ENCODE peak calls at places on chromosomes 12 and 14, in seven cellular contexts. One of them, this sample, is unnamed.
A peak's percentile ranks its signal among the peaks of the same experiment; 100 is the strongest.

GRCh38 chr12:111410229-111411186 is 4.8 kb downstream of the SH2B3 start:
- DNase-seq in NCI-H510A treated with DMSO at 0.1 percent for 48 hours: no peak
- DNase-seq in activated CD4-positive, alpha-beta T cell treated with anti-CD3 and anti-CD28 coated beads, Interleukin-2, amount 10 ng/mL, durations not matched to agents 24 days and 14 days: no peak
- DNase-seq in GM10248: no peak
- DNase-seq in astrocyte of the hippocampus: peak; percentile 66
- DNase-seq in activated naive CD8-positive, alpha-beta T cell treated with anti-CD3 and anti-CD28 coated beads for 36 hours: no peak
- DNase-seq in fibroblast of lung: peak; percentile 35
- DNase-seq in this sample: peak; percentile 58

GRCh38 chr12:103848917-103849491 is 8.0 kb upstream of the NT5DC3 start:
- DNase-seq in NCI-H510A treated with DMSO at 0.1 percent for 48 hours: no peak
- DNase-seq in activated CD4-positive, alpha-beta T cell treated with anti-CD3 and anti-CD28 coated beads, Interleukin-2, amount 10 ng/mL, durations not matched to agents 24 days and 14 days: no peak
- DNase-seq in GM10248: no peak
- DNase-seq in astrocyte of the hippocampus: no peak
- DNase-seq in activated naive CD8-positive, alpha-beta T cell treated with anti-CD3 and anti-CD28 coated beads for 36 hours: no peak
- DNase-seq in fibroblast of lung: no peak
- DNase-seq in this sample: peak; percentile 16

GRCh38 chr14:36268957-36269734 is 51.3 kb downstream of the MBIP start:
- DNase-seq in NCI-H510A treated with DMSO at 0.1 percent for 48 hours: peak; percentile 99
- DNase-seq in activated CD4-positive, alpha-beta T cell treated with anti-CD3 and anti-CD28 coated beads, Interleukin-2, amount 10 ng/mL, durations not matched to agents 24 days and 14 days: no peak
- DNase-seq in GM10248: no peak
- DNase-seq in astrocyte of the hippocampus: no peak
- DNase-seq in activated naive CD8-positive, alpha-beta T cell treated with anti-CD3 and anti-CD28 coated beads for 36 hours: no peak
- DNase-seq in fibroblast of lung: no peak
- DNase-seq in this sample: no peak

GRCh38 chr14:104738375-104739019 is 14.4 kb upstream of the SIVA1 start:
- DNase-seq in NCI-H510A treated with DMSO at 0.1 percent for 48 hours: no peak
- DNase-seq in activated CD4-positive, alpha-beta T cell treated with anti-CD3 and anti-CD28 coated beads, Interleukin-2, amount 10 ng/mL, durations not matched to agents 24 days and 14 days: no peak
- DNase-seq in GM10248: no peak
- DNase-seq in astrocyte of the hippocampus: no peak
- DNase-seq in activated naive CD8-positive, alpha-beta T cell treated with anti-CD3 and anti-CD28 coated beads for 36 hours: no peak
- DNase-seq in fibroblast of lung: no peak
- DNase-seq in this sample: no peak

GRCh38 chr12:51533799-51534198 is 57.2 kb upstream of the SCN8A start:
- DNase-seq in NCI-H510A treated with DMSO at 0.1 percent for 48 hours: no peak
- DNase-seq in activated CD4-positive, alpha-beta T cell treated with anti-CD3 and anti-CD28 coated beads, Interleukin-2, amount 10 ng/mL, durations not matched to agents 24 days and 14 days: no peak
- DNase-seq in GM10248: no peak
- DNase-seq in astrocyte of the hippocampus: peak; percentile 36
- DNase-seq in activated naive CD8-positive, alpha-beta T cell treated with anti-CD3 and anti-CD28 coated beads for 36 hours: no peak
- DNase-seq in fibroblast of lung: peak; percentile 36
- DNase-seq in this sample: peak; percentile 37

GRCh38 chr12:78245111-78245510 is 414.4 kb downstream of the NAV3 start:
- DNase-seq in NCI-H510A treated with DMSO at 0.1 percent for 48 hours: no peak
- DNase-seq in activated CD4-positive, alpha-beta T cell treated with anti-CD3 and anti-CD28 coated beads, Interleukin-2, amount 10 ng/mL, durations not matched to agents 24 days and 14 days: no peak
- DNase-seq in GM10248: no peak
- DNase-seq in astrocyte of the hippocampus: no peak
- DNase-seq in activated naive CD8-positive, alpha-beta T cell treated with anti-CD3 and anti-CD28 coated beads for 36 hours: no peak
- DNase-seq in fibroblast of lung: no peak
- DNase-seq in this sample: no peak

GRCh38 chr14:52351561-52352491 is 37.7 kb downstream of the PTGER2 start:
- DNase-seq in NCI-H510A treated with DMSO at 0.1 percent for 48 hours: no peak
- DNase-seq in activated CD4-positive, alpha-beta T cell treated with anti-CD3 and anti-CD28 coated beads, Interleukin-2, amount 10 ng/mL, durations not matched to agents 24 days and 14 days: peak; percentile 93
- DNase-seq in GM10248: no peak
- DNase-seq in astrocyte of the hippocampus: no peak
- DNase-seq in activated naive CD8-positive, alpha-beta T cell treated with anti-CD3 and anti-CD28 coated beads for 36 hours: peak; percentile 53
- DNase-seq in fibroblast of lung: peak; percentile 75
- DNase-seq in this sample: peak; percentile 87

GRCh38 chr12:131211279-131211938 is 257.7 kb downstream of the ADGRD1 start:
- DNase-seq in NCI-H510A treated with DMSO at 0.1 percent for 48 hours: no peak
- DNase-seq in activated CD4-positive, alpha-beta T cell treated with anti-CD3 and anti-CD28 coated beads, Interleukin-2, amount 10 ng/mL, durations not matched to agents 24 days and 14 days: no peak
- DNase-seq in GM10248: no peak
- DNase-seq in astrocyte of the hippocampus: no peak
- DNase-seq in activated naive CD8-positive, alpha-beta T cell treated with anti-CD3 and anti-CD28 coated beads for 36 hours: no peak
- DNase-seq in fibroblast of lung: no peak
- DNase-seq in this sample: no peak

GRCh38 chr12:1488908-1489381 is 105.4 kb downstream of the FBXL14 start:
- DNase-seq in NCI-H510A treated with DMSO at 0.1 percent for 48 hours: no peak
- DNase-seq in activated CD4-positive, alpha-beta T cell treated with anti-CD3 and anti-CD28 coated beads, Interleukin-2, amount 10 ng/mL, durations not matched to agents 24 days and 14 days: peak; percentile 68
- DNase-seq in GM10248: no peak
- DNase-seq in astrocyte of the hippocampus: peak; percentile 47
- DNase-seq in activated naive CD8-positive, alpha-beta T cell treated with anti-CD3 and anti-CD28 coated beads for 36 hours: no peak
- DNase-seq in fibroblast of lung: peak; percentile 40
- DNase-seq in this sample: no peak

GRCh38 chr12:40993158-40993557 is 195.0 kb upstream of the PDZRN4 start:
- DNase-seq in NCI-H510A treated with DMSO at 0.1 percent for 48 hours: no peak
- DNase-seq in activated CD4-positive, alpha-beta T cell treated with anti-CD3 and anti-CD28 coated beads, Interleukin-2, amount 10 ng/mL, durations not matched to agents 24 days and 14 days: no peak
- DNase-seq in GM10248: no peak
- DNase-seq in astrocyte of the hippocampus: no peak
- DNase-seq in activated naive CD8-positive, alpha-beta T cell treated with anti-CD3 and anti-CD28 coated beads for 36 hours: no peak
- DNase-seq in fibroblast of lung: no peak
- DNase-seq in this sample: no peak

GRCh38 chr12:18443768-18444437 is 182.6 kb downstream of the PIK3C2G start:
- DNase-seq in NCI-H510A treated with DMSO at 0.1 percent for 48 hours: peak; percentile 47
- DNase-seq in activated CD4-positive, alpha-beta T cell treated with anti-CD3 and anti-CD28 coated beads, Interleukin-2, amount 10 ng/mL, durations not matched to agents 24 days and 14 days: no peak
- DNase-seq in GM10248: no peak
- DNase-seq in astrocyte of the hippocampus: peak; percentile 47
- DNase-seq in activated naive CD8-positive, alpha-beta T cell treated with anti-CD3 and anti-CD28 coated beads for 36 hours: no peak
- DNase-seq in fibroblast of lung: no peak
- DNase-seq in this sample: no peak

GRCh38 chr12:25957898-25958253 is 606 bp upstream of the RASSF8 start:
- DNase-seq in NCI-H510A treated with DMSO at 0.1 percent for 48 hours: no peak
- DNase-seq in activated CD4-positive, alpha-beta T cell treated with anti-CD3 and anti-CD28 coated beads, Interleukin-2, amount 10 ng/mL, durations not matched to agents 24 days and 14 days: peak; percentile 55
- DNase-seq in GM10248: no peak
- DNase-seq in astrocyte of the hippocampus: no peak
- DNase-seq in activated naive CD8-positive, alpha-beta T cell treated with anti-CD3 and anti-CD28 coated beads for 36 hours: no peak
- DNase-seq in fibroblast of lung: peak; percentile 75
- DNase-seq in this sample: peak; percentile 93

GRCh38 chr12:13964666-13965065 is 16.7 kb downstream of the GRIN2B start:
- DNase-seq in NCI-H510A treated with DMSO at 0.1 percent for 48 hours: no peak
- DNase-seq in activated CD4-positive, alpha-beta T cell treated with anti-CD3 and anti-CD28 coated beads, Interleukin-2, amount 10 ng/mL, durations not matched to agents 24 days and 14 days: no peak
- DNase-seq in GM10248: no peak
- DNase-seq in astrocyte of the hippocampus: no peak
- DNase-seq in activated naive CD8-positive, alpha-beta T cell treated with anti-CD3 and anti-CD28 coated beads for 36 hours: no peak
- DNase-seq in fibroblast of lung: no peak
- DNase-seq in this sample: no peak

GRCh38 chr12:103817791-103818190 is 23.2 kb downstream of the NT5DC3 start:
- DNase-seq in NCI-H510A treated with DMSO at 0.1 percent for 48 hours: no peak
- DNase-seq in activated CD4-positive, alpha-beta T cell treated with anti-CD3 and anti-CD28 coated beads, Interleukin-2, amount 10 ng/mL, durations not matched to agents 24 days and 14 days: no peak
- DNase-seq in GM10248: no peak
- DNase-seq in astrocyte of the hippocampus: no peak
- DNase-seq in activated naive CD8-positive, alpha-beta T cell treated with anti-CD3 and anti-CD28 coated beads for 36 hours: no peak
- DNase-seq in fibroblast of lung: no peak
- DNase-seq in this sample: no peak

GRCh38 chr14:94423465-94424056 is 29.0 kb downstream of the SERPINA11 start:
- DNase-seq in NCI-H510A treated with DMSO at 0.1 percent for 48 hours: no peak
- DNase-seq in activated CD4-positive, alpha-beta T cell treated with anti-CD3 and anti-CD28 coated beads, Interleukin-2, amount 10 ng/mL, durations not matched to agents 24 days and 14 days: peak; percentile 81
- DNase-seq in GM10248: peak; percentile 52
- DNase-seq in astrocyte of the hippocampus: peak; percentile 74
- DNase-seq in activated naive CD8-positive, alpha-beta T cell treated with anti-CD3 and anti-CD28 coated beads for 36 hours: peak; percentile 20
- DNase-seq in fibroblast of lung: peak; percentile 60
- DNase-seq in this sample: peak; percentile 67

GRCh38 chr14:72433511-72433910 is 460.4 kb downstream of the DPF3 start:
- DNase-seq in NCI-H510A treated with DMSO at 0.1 percent for 48 hours: no peak
- DNase-seq in activated CD4-positive, alpha-beta T cell treated with anti-CD3 and anti-CD28 coated beads, Interleukin-2, amount 10 ng/mL, durations not matched to agents 24 days and 14 days: no peak
- DNase-seq in GM10248: no peak
- DNase-seq in astrocyte of the hippocampus: peak; percentile 66
- DNase-seq in activated naive CD8-positive, alpha-beta T cell treated with anti-CD3 and anti-CD28 coated beads for 36 hours: no peak
- DNase-seq in fibroblast of lung: peak; percentile 34
- DNase-seq in this sample: peak; percentile 52

GRCh38 chr14:54796961-54797360 is 105.7 kb downstream of the GCH1 start:
- DNase-seq in NCI-H510A treated with DMSO at 0.1 percent for 48 hours: no peak
- DNase-seq in activated CD4-positive, alpha-beta T cell treated with anti-CD3 and anti-CD28 coated beads, Interleukin-2, amount 10 ng/mL, durations not matched to agents 24 days and 14 days: no peak
- DNase-seq in GM10248: no peak
- DNase-seq in astrocyte of the hippocampus: peak; percentile 48
- DNase-seq in activated naive CD8-positive, alpha-beta T cell treated with anti-CD3 and anti-CD28 coated beads for 36 hours: no peak
- DNase-seq in fibroblast of lung: peak; percentile 22
- DNase-seq in this sample: peak; percentile 84

GRCh38 chr14:94405481-94405880 is 17.1 kb upstream of the SERPINA1 start:
- DNase-seq in NCI-H510A treated with DMSO at 0.1 percent for 48 hours: no peak
- DNase-seq in activated CD4-positive, alpha-beta T cell treated with anti-CD3 and anti-CD28 coated beads, Interleukin-2, amount 10 ng/mL, durations not matched to agents 24 days and 14 days: no peak
- DNase-seq in GM10248: no peak
- DNase-seq in astrocyte of the hippocampus: no peak
- DNase-seq in activated naive CD8-positive, alpha-beta T cell treated with anti-CD3 and anti-CD28 coated beads for 36 hours: no peak
- DNase-seq in fibroblast of lung: no peak
- DNase-seq in this sample: no peak

GRCh38 chr14:38056270-38056669 is 151.4 kb upstream of the SSTR1 start:
- DNase-seq in NCI-H510A treated with DMSO at 0.1 percent for 48 hours: no peak
- DNase-seq in activated CD4-positive, alpha-beta T cell treated with anti-CD3 and anti-CD28 coated beads, Interleukin-2, amount 10 ng/mL, durations not matched to agents 24 days and 14 days: no peak
- DNase-seq in GM10248: no peak
- DNase-seq in astrocyte of the hippocampus: no peak
- DNase-seq in activated naive CD8-positive, alpha-beta T cell treated with anti-CD3 and anti-CD28 coated beads for 36 hours: no peak
- DNase-seq in fibroblast of lung: no peak
- DNase-seq in this sample: no peak

GRCh38 chr12:643478-644292 is 19.6 kb downstream of the NINJ2 start:
- DNase-seq in NCI-H510A treated with DMSO at 0.1 percent for 48 hours: no peak
- DNase-seq in activated CD4-positive, alpha-beta T cell treated with anti-CD3 and anti-CD28 coated beads, Interleukin-2, amount 10 ng/mL, durations not matched to agents 24 days and 14 days: no peak
- DNase-seq in GM10248: no peak
- DNase-seq in astrocyte of the hippocampus: no peak
- DNase-seq in activated naive CD8-positive, alpha-beta T cell treated with anti-CD3 and anti-CD28 coated beads for 36 hours: no peak
- DNase-seq in fibroblast of lung: no peak
- DNase-seq in this sample: peak; percentile 21

GRCh38 chr12:916240-916639 is 33.3 kb downstream of the RAD52 start:
- DNase-seq in NCI-H510A treated with DMSO at 0.1 percent for 48 hours: no peak
- DNase-seq in activated CD4-positive, alpha-beta T cell treated with anti-CD3 and anti-CD28 coated beads, Interleukin-2, amount 10 ng/mL, durations not matched to agents 24 days and 14 days: peak; percentile 70
- DNase-seq in GM10248: no peak
- DNase-seq in astrocyte of the hippocampus: no peak
- DNase-seq in activated naive CD8-positive, alpha-beta T cell treated with anti-CD3 and anti-CD28 coated beads for 36 hours: peak; percentile 14
- DNase-seq in fibroblast of lung: no peak
- DNase-seq in this sample: no peak

GRCh38 chr14:61802010-61802621 is 39.9 kb downstream of the SNAPC1 start:
- DNase-seq in NCI-H510A treated with DMSO at 0.1 percent for 48 hours: no peak
- DNase-seq in activated CD4-positive, alpha-beta T cell treated with anti-CD3 and anti-CD28 coated beads, Interleukin-2, amount 10 ng/mL, durations not matched to agents 24 days and 14 days: no peak
- DNase-seq in GM10248: no peak
- DNase-seq in astrocyte of the hippocampus: no peak
- DNase-seq in activated naive CD8-positive, alpha-beta T cell treated with anti-CD3 and anti-CD28 coated beads for 36 hours: no peak
- DNase-seq in fibroblast of lung: no peak
- DNase-seq in this sample: no peak

GRCh38 chr12:2324375-2324774 is 271.6 kb downstream of the CACNA1C start:
- DNase-seq in NCI-H510A treated with DMSO at 0.1 percent for 48 hours: peak; percentile 97
- DNase-seq in activated CD4-positive, alpha-beta T cell treated with anti-CD3 and anti-CD28 coated beads, Interleukin-2, amount 10 ng/mL, durations not matched to agents 24 days and 14 days: no peak
- DNase-seq in GM10248: no peak
- DNase-seq in astrocyte of the hippocampus: no peak
- DNase-seq in activated naive CD8-positive, alpha-beta T cell treated with anti-CD3 and anti-CD28 coated beads for 36 hours: no peak
- DNase-seq in fibroblast of lung: no peak
- DNase-seq in this sample: no peak

GRCh38 chr12:43776498-43776897 is 17.7 kb downstream of the IRAK4 start:
- DNase-seq in NCI-H510A treated with DMSO at 0.1 percent for 48 hours: no peak
- DNase-seq in activated CD4-positive, alpha-beta T cell treated with anti-CD3 and anti-CD28 coated beads, Interleukin-2, amount 10 ng/mL, durations not matched to agents 24 days and 14 days: peak; percentile 64
- DNase-seq in GM10248: peak; percentile 21
- DNase-seq in astrocyte of the hippocampus: peak; percentile 27
- DNase-seq in activated naive CD8-positive, alpha-beta T cell treated with anti-CD3 and anti-CD28 coated beads for 36 hours: no peak
- DNase-seq in fibroblast of lung: peak; percentile 53
- DNase-seq in this sample: peak; percentile 40

GRCh38 chr12:65408448-65408847 is 130.0 kb downstream of the MSRB3 start:
- DNase-seq in NCI-H510A treated with DMSO at 0.1 percent for 48 hours: no peak
- DNase-seq in activated CD4-positive, alpha-beta T cell treated with anti-CD3 and anti-CD28 coated beads, Interleukin-2, amount 10 ng/mL, durations not matched to agents 24 days and 14 days: no peak
- DNase-seq in GM10248: no peak
- DNase-seq in astrocyte of the hippocampus: no peak
- DNase-seq in activated naive CD8-positive, alpha-beta T cell treated with anti-CD3 and anti-CD28 coated beads for 36 hours: no peak
- DNase-seq in fibroblast of lung: no peak
- DNase-seq in this sample: no peak

GRCh38 chr12:56878010-56878339 is 56.2 kb downstream of the SDR9C7 start:
- DNase-seq in NCI-H510A treated with DMSO at 0.1 percent for 48 hours: no peak
- DNase-seq in activated CD4-positive, alpha-beta T cell treated with anti-CD3 and anti-CD28 coated beads, Interleukin-2, amount 10 ng/mL, durations not matched to agents 24 days and 14 days: no peak
- DNase-seq in GM10248: no peak
- DNase-seq in astrocyte of the hippocampus: no peak
- DNase-seq in activated naive CD8-positive, alpha-beta T cell treated with anti-CD3 and anti-CD28 coated beads for 36 hours: no peak
- DNase-seq in fibroblast of lung: peak; percentile 2
- DNase-seq in this sample: no peak

GRCh38 chr12:12608557-12608957 is 3.1 kb upstream of the CREBL2 start:
- DNase-seq in NCI-H510A treated with DMSO at 0.1 percent for 48 hours: no peak
- DNase-seq in activated CD4-positive, alpha-beta T cell treated with anti-CD3 and anti-CD28 coated beads, Interleukin-2, amount 10 ng/mL, durations not matched to agents 24 days and 14 days: peak; percentile 64
- DNase-seq in GM10248: peak; percentile 55
- DNase-seq in astrocyte of the hippocampus: peak; percentile 35
- DNase-seq in activated naive CD8-positive, alpha-beta T cell treated with anti-CD3 and anti-CD28 coated beads for 36 hours: no peak
- DNase-seq in fibroblast of lung: peak; percentile 7
- DNase-seq in this sample: no peak

This sample was measured in fibroblast of mammary gland.